ENCODE peak calls at places on chromosomes 6 and 20, in six cellular contexts. One of them, this sample, is unnamed.

GRCh38 chr6:136822051-136822378 is 377 bp upstream of the PEX7 start:
- DNase-seq in uterus: peak
- DNase-seq in IMR-90: peak
- DNase-seq in body of pancreas: peak
- DNase-seq in Peyer's patch: no peak
- DNase-seq in HCT116: no peak
- DNase-seq in this sample: peak

GRCh38 chr20:44598413-44599290 is 16.3 kb downstream of the PKIG start:
- DNase-seq in uterus: peak
- DNase-seq in IMR-90: no peak
- DNase-seq in body of pancreas: no peak
- DNase-seq in Peyer's patch: peak
- DNase-seq in HCT116: no peak
- DNase-seq in this sample: no peak

GRCh38 chr20:37313546-37314091 is 24.2 kb downstream of the MANBAL start:
- DNase-seq in uterus: no peak
- DNase-seq in IMR-90: no peak
- DNase-seq in body of pancreas: no peak
- DNase-seq in Peyer's patch: peak
- DNase-seq in HCT116: no peak
- DNase-seq in this sample: no peak

GRCh38 chr20:48190757-48191156 is 405.5 kb upstream of the SULF2 start:
- DNase-seq in uterus: no peak
- DNase-seq in IMR-90: no peak
- DNase-seq in body of pancreas: no peak
- DNase-seq in Peyer's patch: no peak
- DNase-seq in HCT116: no peak
- DNase-seq in this sample: no peak

GRCh38 chr6:7587631-7588100 is 2.3 kb upstream of the SNRNP48 start:
- DNase-seq in uterus: no peak
- DNase-seq in IMR-90: peak
- DNase-seq in body of pancreas: no peak
- DNase-seq in Peyer's patch: peak
- DNase-seq in HCT116: no peak
- DNase-seq in this sample: no peak

GRCh38 chr6:118968416-118968815 is 33.5 kb upstream of the MCM9 start:
- DNase-seq in uterus: no peak
- DNase-seq in IMR-90: peak
- DNase-seq in body of pancreas: no peak
- DNase-seq in Peyer's patch: no peak
- DNase-seq in HCT116: peak
- DNase-seq in this sample: no peak

GRCh38 chr6:3176562-3177355 is 19.4 kb upstream of the TUBB2A start:
- DNase-seq in uterus: peak
- DNase-seq in IMR-90: peak
- DNase-seq in body of pancreas: no peak
- DNase-seq in Peyer's patch: peak
- DNase-seq in HCT116: peak
- DNase-seq in this sample: no peak

GRCh38 chr6:5115168-5115567 is 30.0 kb downstream of the PPP1R3G start:
- DNase-seq in uterus: no peak
- DNase-seq in IMR-90: peak
- DNase-seq in body of pancreas: no peak
- DNase-seq in Peyer's patch: no peak
- DNase-seq in HCT116: no peak
- DNase-seq in this sample: peak

GRCh38 chr6:3397229-3398164 is 59.4 kb downstream of the SLC22A23 start:
- DNase-seq in uterus: no peak
- DNase-seq in IMR-90: no peak
- DNase-seq in body of pancreas: no peak
- DNase-seq in Peyer's patch: peak
- DNase-seq in HCT116: no peak
- DNase-seq in this sample: no peak

GRCh38 chr20:38044685-38045084 is 11.1 kb downstream of the RPRD1B start:
- DNase-seq in uterus: no peak
- DNase-seq in IMR-90: no peak
- DNase-seq in body of pancreas: no peak
- DNase-seq in Peyer's patch: no peak
- DNase-seq in HCT116: no peak
- DNase-seq in this sample: no peak

GRCh38 chr6:44012078-44012493 is 115.2 kb downstream of the MRPL14 start:
- DNase-seq in uterus: no peak
- DNase-seq in IMR-90: peak
- DNase-seq in body of pancreas: no peak
- DNase-seq in Peyer's patch: peak
- DNase-seq in HCT116: no peak
- DNase-seq in this sample: no peak

GRCh38 chr20:16654858-16655257 is 75.0 kb upstream of the SNRPB2 start:
- DNase-seq in uterus: no peak
- DNase-seq in IMR-90: no peak
- DNase-seq in body of pancreas: no peak
- DNase-seq in Peyer's patch: no peak
- DNase-seq in HCT116: no peak
- DNase-seq in this sample: no peak

GRCh38 chr6:3013486-3013885 is 13.8 kb downstream of the NQO2 start:
- DNase-seq in uterus: no peak
- DNase-seq in IMR-90: peak
- DNase-seq in body of pancreas: no peak
- DNase-seq in Peyer's patch: no peak
- DNase-seq in HCT116: no peak
- DNase-seq in this sample: no peak

GRCh38 chr20:57880155-57880648 is 170.4 kb upstream of the PMEPA1 start:
- DNase-seq in uterus: peak
- DNase-seq in IMR-90: no peak
- DNase-seq in body of pancreas: no peak
- DNase-seq in Peyer's patch: no peak
- DNase-seq in HCT116: no peak
- DNase-seq in this sample: no peak

GRCh38 chr6:1599469-1599868 is 10.2 kb upstream of the FOXC1 start:
- DNase-seq in uterus: no peak
- DNase-seq in IMR-90: no peak
- DNase-seq in body of pancreas: no peak
- DNase-seq in Peyer's patch: no peak
- DNase-seq in HCT116: no peak
- DNase-seq in this sample: no peak

GRCh38 chr6:136887899-136888298 is 34.2 kb upstream of the SLC35D3 start:
- DNase-seq in uterus: no peak
- DNase-seq in IMR-90: no peak
- DNase-seq in body of pancreas: no peak
- DNase-seq in Peyer's patch: no peak
- DNase-seq in HCT116: no peak
- DNase-seq in this sample: no peak

GRCh38 chr20:31811796-31812728 is 7.1 kb upstream of the MYLK2 start:
- DNase-seq in uterus: no peak
- DNase-seq in IMR-90: peak
- DNase-seq in body of pancreas: no peak
- DNase-seq in Peyer's patch: no peak
- DNase-seq in HCT116: no peak
- DNase-seq in this sample: no peak

GRCh38 chr6:135537782-135538301 is 40.3 kb upstream of the AHI1 start:
- DNase-seq in uterus: no peak
- DNase-seq in IMR-90: peak
- DNase-seq in body of pancreas: no peak
- DNase-seq in Peyer's patch: no peak
- DNase-seq in HCT116: peak
- DNase-seq in this sample: no peak

DNA sequence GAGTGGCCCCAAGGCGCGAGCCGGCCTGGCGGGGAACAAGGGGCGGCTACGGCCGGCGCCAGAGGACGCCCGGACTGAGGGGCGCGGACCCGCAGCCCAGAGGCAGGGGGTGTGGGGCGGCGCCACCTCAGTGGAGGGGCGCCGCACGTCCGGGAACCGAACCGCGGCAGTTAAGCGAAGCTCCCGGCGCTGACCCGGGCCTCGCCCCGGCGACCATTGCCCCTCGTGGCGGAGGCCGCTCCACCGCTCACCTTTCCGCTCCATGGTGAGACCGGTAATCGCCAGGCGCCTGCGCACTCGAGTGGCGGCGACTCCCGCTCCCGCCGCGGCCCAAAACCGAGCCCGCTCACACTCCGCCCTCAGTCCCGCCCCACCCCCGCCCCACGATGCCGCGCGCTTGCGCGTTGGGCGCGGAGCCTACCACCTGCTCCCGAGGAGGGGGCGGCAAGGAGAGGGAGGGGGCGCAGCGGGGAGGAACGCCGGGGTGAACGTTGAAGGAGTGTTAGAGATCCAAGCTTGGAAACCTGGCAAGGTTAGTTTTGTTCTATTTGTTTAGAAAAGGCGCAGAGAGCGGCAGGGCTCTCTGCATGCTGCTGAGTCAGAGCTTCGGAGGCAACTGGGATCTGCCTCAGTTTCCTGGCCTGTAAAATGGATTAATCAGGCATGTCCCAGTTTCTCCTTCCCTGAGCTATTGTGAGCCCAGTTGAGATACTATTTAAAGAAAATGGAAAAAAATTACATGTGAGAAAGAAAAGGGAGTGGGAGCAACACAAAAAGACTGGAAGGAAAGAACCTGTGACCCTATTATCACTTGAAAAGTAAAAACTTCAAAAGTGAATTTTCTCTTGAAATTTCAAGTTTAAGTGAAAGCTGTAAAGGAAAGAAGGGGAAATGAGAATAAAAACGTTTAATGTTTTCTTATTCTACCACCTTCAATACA is at the start of gene SRPK1:
- DNase-seq in uterus: peak
- DNase-seq in IMR-90: peak
- DNase-seq in body of pancreas: peak
- DNase-seq in Peyer's patch: peak
- DNase-seq in HCT116: peak
- DNase-seq in this sample: peak
- TF ChIP-seq POLR2A in uterus: peak
- TF ChIP-seq POLR2A in IMR-90: peak
- TF ChIP-seq POLR2A in body of pancreas: peak
- TF ChIP-seq POLR2A in Peyer's patch: peak
- TF ChIP-seq POLR2A in HCT116: peak
- TF ChIP-seq POLR2A in this sample: peak

DNA sequence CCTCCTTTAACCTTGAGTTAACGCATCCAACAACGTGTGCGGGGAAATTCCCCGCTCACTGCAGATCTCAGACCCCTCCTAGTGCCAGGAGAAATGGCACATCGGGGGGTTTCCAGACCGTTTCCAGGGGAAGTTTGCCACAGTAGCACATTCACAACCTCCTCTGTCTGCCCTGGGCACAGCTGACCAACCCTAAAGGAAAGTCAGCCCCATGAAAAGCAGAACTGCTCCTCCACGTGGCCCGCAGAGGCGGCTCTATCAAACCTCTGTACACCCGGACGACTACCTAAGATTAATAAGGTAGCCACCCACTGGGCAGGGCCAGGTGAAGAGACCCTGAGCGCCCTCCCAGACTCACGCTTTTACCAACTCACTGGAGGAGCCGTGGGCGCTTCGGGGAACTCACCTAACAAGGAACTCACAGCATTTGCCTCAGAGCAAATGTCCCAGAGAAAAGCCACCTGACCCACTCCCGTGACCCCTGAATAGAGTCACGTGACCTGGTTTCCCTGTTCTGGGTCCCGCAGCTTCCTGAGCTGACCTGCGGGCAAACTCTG is 93.1 kb downstream of the PRND start:
- DNase-seq in uterus: no peak
- DNase-seq in IMR-90: no peak
- DNase-seq in body of pancreas: no peak
- DNase-seq in Peyer's patch: peak
- DNase-seq in HCT116: no peak
- DNase-seq in this sample: no peak
- H3K4me3 ChIP-seq in uterus: no peak
- H3K4me3 ChIP-seq in IMR-90: no peak
- H3K4me3 ChIP-seq in body of pancreas: no peak
- H3K4me3 ChIP-seq in Peyer's patch: peak
- H3K4me3 ChIP-seq in HCT116: no peak
- H3K4me3 ChIP-seq in this sample: no peak

GRCh38 chr6:37638414-37639079 is 59.1 kb downstream of the MDGA1 start:
- DNase-seq in uterus: no peak
- DNase-seq in IMR-90: no peak
- DNase-seq in body of pancreas: no peak
- DNase-seq in Peyer's patch: no peak
- DNase-seq in HCT116: no peak
- DNase-seq in this sample: no peak

GRCh38 chr6:37636801-37637561 is 60.7 kb downstream of the MDGA1 start:
- DNase-seq in uterus: no peak
- DNase-seq in IMR-90: no peak
- DNase-seq in body of pancreas: no peak
- DNase-seq in Peyer's patch: no peak
- DNase-seq in HCT116: no peak
- DNase-seq in this sample: no peak

GRCh38 chr6:37636112-37636511 is 61.6 kb downstream of the MDGA1 start:
- DNase-seq in uterus: no peak
- DNase-seq in IMR-90: no peak
- DNase-seq in body of pancreas: no peak
- DNase-seq in Peyer's patch: no peak
- DNase-seq in HCT116: no peak
- DNase-seq in this sample: no peak

GRCh38 chr6:37635319-37635718 is 62.4 kb downstream of the MDGA1 start:
- DNase-seq in uterus: no peak
- DNase-seq in IMR-90: no peak
- DNase-seq in body of pancreas: no peak
- DNase-seq in Peyer's patch: no peak
- DNase-seq in HCT116: no peak
- DNase-seq in this sample: no peak

GRCh38 chr6:37637562-37638413 is 59.9 kb downstream of the MDGA1 start:
- DNase-seq in uterus: no peak
- DNase-seq in IMR-90: no peak
- DNase-seq in body of pancreas: no peak
- DNase-seq in Peyer's patch: no peak
- DNase-seq in HCT116: no peak
- DNase-seq in this sample: no peak
- H3K27ac ChIP-seq in uterus: no peak
- H3K27ac ChIP-seq in IMR-90: no peak
- H3K27ac ChIP-seq in body of pancreas: no peak
- H3K27ac ChIP-seq in Peyer's patch: no peak
- H3K27ac ChIP-seq in HCT116: no peak
- H3K27ac ChIP-seq in this sample: no peak

GRCh38 chr6:18153311-18153703 is 1.6 kb downstream of the TPMT start:
- DNase-seq in uterus: no peak
- DNase-seq in IMR-90: no peak
- DNase-seq in body of pancreas: no peak
- DNase-seq in Peyer's patch: no peak
- DNase-seq in HCT116: no peak
- DNase-seq in this sample: no peak
- TF ChIP-seq POLR2A in uterus: no peak
- TF ChIP-seq POLR2A in IMR-90: no peak
- TF ChIP-seq POLR2A in body of pancreas: no peak
- TF ChIP-seq POLR2A in Peyer's patch: no peak
- TF ChIP-seq POLR2A in HCT116: no peak
- TF ChIP-seq POLR2A in this sample: no peak

GRCh38 chr6:138592698-138593097 is 93.4 kb upstream of the NHSL1 start:
- DNase-seq in uterus: no peak
- DNase-seq in IMR-90: no peak
- DNase-seq in body of pancreas: no peak
- DNase-seq in Peyer's patch: no peak
- DNase-seq in HCT116: no peak
- DNase-seq in this sample: no peak
- H3K4me3 ChIP-seq in uterus: no peak
- H3K4me3 ChIP-seq in IMR-90: no peak
- H3K4me3 ChIP-seq in body of pancreas: no peak
- H3K4me3 ChIP-seq in Peyer's patch: peak
- H3K4me3 ChIP-seq in HCT116: peak
- H3K4me3 ChIP-seq in this sample: no peak

This sample was measured in thyroid gland.